ENCODE peak calls at places on chromosomes 13 and 19, in seven cellular contexts. R is activated T-cell treated with anti-CD3 and anti-CD28 coated beads for 1 hour; W is cardiac fibroblast; S is GM04503; U is RWPE1; E is CD4-positive, alpha-beta T cell; Q is left ventricle myocardium superior. P is an unnamed sample.

GRCh38 chr19:8571006-8571411 is 6.2 kb downstream of the MYO1F start:
- DNase-seq in U (no peak), W (peak; percentile 72), R (peak; percentile 47), S (peak; percentile 35), Q (peak; percentile 44), E (peak; percentile 53), P (peak; percentile 2)

GRCh38 chr13:63124863-63125262 is 1709.2 kb upstream of the PCDH20 start:
- DNase-seq in S (no peak), W (peak; percentile 52), R (no peak), E (no peak), U (no peak), Q (no peak), P (peak; percentile 26)

GRCh38 chr13:91375119-91375729 is 23.2 kb upstream of the GPC5 start:
- DNase-seq in Q (no peak), R (no peak), U (peak; percentile 24), S (no peak), W (peak; percentile 26), E (no peak), P (no peak)

GRCh38 chr19:1725100-1726064 is 27.9 kb upstream of the ONECUT3 start:
- DNase-seq in R (no peak), Q (peak; percentile 69), U (peak; percentile 91), E (no peak), S (no peak), W (peak; percentile 44), P (no peak)

GRCh38 chr13:102798653-102799543 is at the start of the genes BIVM and POGLUT2:
- DNase-seq in R (peak; percentile 38), Q (peak; percentile 93), S (peak; percentile 61), U (peak; percentile 98), E (peak; percentile 65), W (peak; percentile 95), P (peak; percentile 88)

GRCh38 chr19:31312004-31312403 is 37.2 kb downstream of the TSHZ3 start:
- DNase-seq in U (no peak), W (peak; percentile 91), R (no peak), Q (no peak), S (peak; percentile 55), E (no peak), P (peak; percentile 16)

GRCh38 chr19:50215820-50216219 is 12.4 kb downstream of the MYH14 start:
- DNase-seq in S (no peak), E (no peak), Q (no peak), W (no peak), U (no peak), R (no peak), P (no peak)

GRCh38 chr19:11685676-11686650 is 52.8 kb downstream of the ZNF823 start:
- DNase-seq in E (no peak), Q (no peak), W (no peak), S (no peak), U (no peak), R (no peak), P (no peak)

GRCh38 chr19:44662686-44663085 is 8.6 kb upstream of the CEACAM19 start:
- DNase-seq in S (peak; percentile 49), Q (no peak), R (no peak), W (no peak), U (no peak), E (no peak), P (no peak)

GRCh38 chr13:112204376-112204775 is 137.4 kb downstream of the SOX1 start:
- DNase-seq in U (no peak), W (no peak), E (no peak), Q (no peak), R (no peak), S (no peak), P (no peak)